ENCODE peak calls at places on chromosomes 6 and 20, in nine cellular contexts. Q, W, K, P, H, N, Z, M and D are unnamed samples. For H3K36me3, the result is how much of the 10 kb centered on the place peaks cover.

GRCh38 chr20:12594410-12595130 is 414.2 kb upstream of the SPTLC3 start:
- DNase-seq in Q (no peak), W (no peak), K (no peak), P (no peak), H (no peak), N (no peak), Z (no peak), M (peak), D (no peak)

GRCh38 chr6:37741757-37742400 is 44.2 kb upstream of the MDGA1 start:
- DNase-seq in Q (peak), W (no peak), K (peak), P (no peak), H (no peak), N (peak), Z (no peak), M (peak), D (no peak)

GRCh38 chr6:87103977-87104601 is 9.2 kb upstream of the CGA start:
- DNase-seq in Q (no peak), W (no peak), K (no peak), P (no peak), H (no peak), N (no peak), Z (no peak), M (no peak), D (no peak)

GRCh38 chr6:169115632-169116031 is 138.0 kb downstream of the THBS2 start:
- DNase-seq in Q (no peak), W (peak), K (no peak), P (no peak), H (no peak), N (no peak), Z (no peak), M (no peak), D (no peak)

GRCh38 chr6:42197574-42198362 is 3.0 kb upstream of the GUCA1B start:
- DNase-seq in Q (peak), W (no peak), K (no peak), P (no peak), H (no peak), N (no peak), Z (no peak), M (no peak), D (no peak)

GRCh38 chr6:32047855-32048766 is 9.9 kb downstream of the CYP21A2 start:
- DNase-seq in Q (peak), W (no peak), K (peak), P (peak), H (peak), N (peak), Z (peak), M (peak), D (peak)

GRCh38 chr20:17571153-17571527 is 1.3 kb downstream of the DSTN start:
- DNase-seq in Q (no peak), W (no peak), K (no peak), P (no peak), H (no peak), N (no peak), Z (no peak), M (no peak), D (no peak)

GRCh38 chr6:111921108-111921507 is 47.9 kb upstream of the FYN start:
- DNase-seq in Q (no peak), W (no peak), K (no peak), P (no peak), H (no peak), N (no peak), Z (no peak), M (no peak), D (no peak)

GRCh38 chr6:110654096-110654820 is 161.0 kb downstream of the CDK19 start:
- DNase-seq in Q (no peak), W (no peak), K (no peak), P (no peak), H (no peak), N (no peak), Z (no peak), M (no peak), D (no peak)

GRCh38 chr6:26300043-26300331 is 65.0 kb upstream of the BTN3A2 start:
- DNase-seq in Q (no peak), W (no peak), K (no peak), P (no peak), H (no peak), N (no peak), Z (no peak), M (no peak), D (no peak)

GRCh38 chr6:158194487-158195280 is 26.5 kb downstream of the GTF2H5 start:
- DNase-seq in Q (no peak), W (no peak), K (no peak), P (no peak), H (no peak), N (no peak), Z (no peak), M (no peak), D (no peak)

GRCh38 chr6:75601608-75602163 is at the start of gene SENP6:
- DNase-seq in Q (peak), W (peak), K (peak), P (peak), H (peak), N (peak), Z (peak), M (peak), D (peak)

GRCh38 chr6:170130771-170131241 is 160.1 kb downstream of the DLL1 start:
- DNase-seq in Q (peak), W (no peak), K (no peak), P (no peak), H (peak), N (no peak), Z (peak), M (no peak), D (no peak)

GRCh38 chr6:90068264-90068663 is 174.0 kb downstream of the GJA10 start:
- DNase-seq in Q (no peak), W (no peak), K (no peak), P (no peak), H (no peak), N (no peak), Z (no peak), M (no peak), D (no peak)

GRCh38 chr6:158686311-158686710 is 36.5 kb downstream of the SYTL3 start:
- DNase-seq in Q (no peak), W (no peak), K (no peak), P (no peak), H (no peak), N (no peak), Z (no peak), M (no peak), D (no peak)

GRCh38 chr20:39310363-39311037 is 348.4 kb downstream of the DHX35 start:
- DNase-seq in Q (no peak), W (no peak), K (no peak), P (no peak), H (no peak), N (no peak), Z (no peak), M (no peak), D (no peak)

GRCh38 chr6:41161851-41162552 is 914 bp downstream of the TREM2 start:
- DNase-seq in Q (no peak), W (peak), K (no peak), P (no peak), H (no peak), N (peak), Z (no peak), M (no peak), D (no peak)

GRCh38 chr6:21187485-21187884 is 406.1 kb upstream of the SOX4 start:
- DNase-seq in Q (no peak), W (no peak), K (no peak), P (no peak), H (no peak), N (no peak), Z (no peak), M (no peak), D (no peak)

GRCh38 chr6:89999154-89999553 is 104.9 kb downstream of the GJA10 start:
- DNase-seq in Q (peak), W (peak), K (peak), P (peak), H (no peak), N (no peak), Z (no peak), M (no peak), D (no peak)

GRCh38 chr20:22584630-22584921 is 204 bp upstream of the FOXA2 start:
- DNase-seq in Q (peak), W (no peak), K (peak), P (no peak), H (no peak), N (peak), Z (no peak), M (no peak), D (no peak)

GRCh38 chr6:40958740-40959139 is 80.3 kb downstream of the UNC5CL start:
- DNase-seq in Q (no peak), W (peak), K (no peak), P (no peak), H (no peak), N (no peak), Z (no peak), M (no peak), D (no peak)

GRCh38 chr6:83884523-83884922 is 25.0 kb downstream of the CYB5R4 start:
- DNase-seq in Q (no peak), W (no peak), K (no peak), P (no peak), H (no peak), N (no peak), Z (no peak), M (peak), D (no peak)

GRCh38 chr6:97322226-97322625 is 39.2 kb upstream of the MMS22L start:
- DNase-seq in Q (no peak), W (no peak), K (no peak), P (no peak), H (no peak), N (no peak), Z (no peak), M (no peak), D (no peak)

GRCh38 chr6:48893048-48893447 is 570.0 kb downstream of the MMUT start:
- DNase-seq in Q (no peak), W (no peak), K (no peak), P (no peak), H (no peak), N (no peak), Z (no peak), M (no peak), D (no peak)

GRCh38 chr6:336159-337114 is 44.1 kb downstream of the DUSP22 start:
- DNase-seq in Q (no peak), W (no peak), K (peak), P (no peak), H (no peak), N (no peak), Z (no peak), M (no peak), D (no peak)

GRCh38 chr6:122610690-122611455 is 668 bp downstream of the PKIB start:
- DNase-seq in Q (peak), W (no peak), K (peak), P (no peak), H (no peak), N (peak), Z (no peak), M (peak), D (no peak)
- H3K27ac ChIP-seq in Q (peak), W (no peak), K (peak), P (no peak), H (no peak), N (no peak), Z (no peak), M (no peak), D (peak)

GRCh38 chr6:7108964-7109836 is 1.4 kb downstream of the RREB1 start:
- DNase-seq in Q (peak), W (peak), K (peak), P (peak), H (peak), N (no peak), Z (peak), M (peak), D (peak)

GRCh38 chr6:7108196-7108963 is 619 bp downstream of the RREB1 start:
- DNase-seq in Q (peak), W (no peak), K (peak), P (peak), H (peak), N (peak), Z (peak), M (peak), D (no peak)

GRCh38 chr6:7106215-7106751 is 1.5 kb upstream of the RREB1 start:
- DNase-seq in Q (no peak), W (no peak), K (no peak), P (no peak), H (no peak), N (no peak), Z (no peak), M (no peak), D (no peak)

GRCh38 chr6:7106752-7107577 is 796 bp upstream of the RREB1 start:
- DNase-seq in Q (no peak), W (no peak), K (peak), P (peak), H (peak), N (peak), Z (no peak), M (no peak), D (peak)

DNA sequence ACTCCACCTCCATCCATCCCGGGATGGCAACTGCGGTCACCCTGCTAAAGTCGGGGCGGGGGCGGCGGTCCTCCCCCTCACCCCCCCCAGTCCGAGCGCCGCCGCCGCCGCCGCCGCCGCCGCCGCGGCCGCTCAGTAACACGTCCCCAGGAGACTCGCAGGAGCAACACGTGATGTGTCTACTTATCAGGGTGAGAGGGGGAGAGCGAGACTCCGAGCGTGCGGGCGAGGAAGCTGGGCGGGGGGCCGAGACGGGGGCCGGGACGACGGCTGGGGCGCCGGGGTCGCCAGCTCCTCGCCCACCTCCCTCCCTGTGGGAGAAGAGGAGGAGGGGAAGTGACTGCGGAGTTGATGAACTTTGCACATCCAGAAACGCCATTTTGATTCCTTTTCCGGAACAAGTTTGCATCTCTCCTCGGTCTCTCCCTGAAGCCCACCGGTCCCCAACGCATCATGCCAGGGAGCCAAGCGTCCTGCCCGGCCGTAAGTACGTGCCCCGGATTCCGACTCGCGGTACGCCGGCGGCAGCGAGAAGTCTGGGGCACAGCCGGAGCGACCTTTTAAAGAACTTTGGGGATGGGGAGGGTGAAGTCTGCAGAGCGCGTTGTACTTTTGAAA is at the start of gene RREB1:
- DNase-seq in Q (peak), W (no peak), K (peak), P (peak), H (peak), N (peak), Z (no peak), M (peak), D (peak)
- TF ChIP-seq EP300 in Q (no peak), W (no peak), K (no peak), P (no peak), H (no peak), N (no peak), Z (no peak), M (peak), D (no peak)

DNA sequence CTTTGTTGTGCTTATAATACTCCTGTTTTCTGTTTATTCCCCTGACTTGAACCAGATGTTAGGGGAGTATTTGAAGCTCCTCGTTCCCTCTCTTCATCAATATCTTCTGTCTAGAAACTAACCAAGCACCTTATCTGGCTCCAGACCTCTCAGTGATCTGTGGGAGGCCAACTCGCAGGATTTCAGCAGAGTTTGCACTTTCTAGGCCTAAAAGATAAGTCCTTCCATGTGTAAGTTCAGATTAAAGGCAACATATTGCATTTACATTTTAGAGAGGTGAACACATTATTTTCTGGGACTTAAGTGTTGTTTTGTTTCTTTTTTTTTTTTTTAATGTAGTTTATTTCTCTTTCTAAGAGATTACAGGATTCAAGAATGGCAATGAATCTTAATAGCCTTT is 139.4 kb upstream of the AKAP12 start:
- DNase-seq in Q (no peak), W (no peak), K (no peak), P (no peak), H (peak), N (no peak), Z (no peak), M (no peak), D (no peak)
- H3K36me3 ChIP-seq in Q (under half), W (under half), K (under half), P (under half), H (under half), N (under half), Z (under half), M (under half), D (under half)

GRCh38 chr20:5734559-5735137 is 15.6 kb upstream of the SHLD1 start:
- DNase-seq in Q (no peak), W (no peak), K (no peak), P (no peak), H (no peak), N (no peak), Z (no peak), M (no peak), D (no peak)
- H3K27ac ChIP-seq in Q (no peak), W (no peak), K (no peak), P (no peak), H (no peak), N (no peak), Z (no peak), M (no peak), D (no peak)

DNA sequence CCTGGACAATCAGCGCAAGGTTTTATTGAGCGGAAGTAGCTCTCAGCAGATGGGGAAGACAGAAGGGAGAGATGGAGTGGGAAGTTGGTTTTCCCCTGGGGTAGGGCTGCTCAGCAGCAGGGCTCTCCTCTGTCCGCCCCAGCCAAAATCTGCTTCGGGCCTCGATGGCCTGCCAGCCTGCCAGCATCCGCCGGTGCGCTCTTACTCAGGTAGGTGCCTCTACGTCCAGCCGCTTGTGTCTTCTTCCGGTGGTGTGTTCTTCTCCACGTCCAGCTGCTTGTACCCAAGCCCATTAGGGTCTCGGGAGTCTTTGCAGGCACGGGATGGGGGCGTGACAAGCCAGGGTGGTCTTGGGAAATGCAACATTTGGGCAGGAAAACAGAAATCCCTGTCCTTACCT is 1340.0 kb upstream of the MAP3K7 start:
- DNase-seq in Q (no peak), W (no peak), K (no peak), P (no peak), H (no peak), N (no peak), Z (no peak), M (no peak), D (no peak)
- TF ChIP-seq EP300 in Q (no peak), W (no peak), K (no peak), P (no peak), H (no peak), N (no peak), Z (no peak), M (no peak), D (no peak)

GRCh38 chr6:24856246-24856599 is 57.5 kb upstream of the ARMH2 start:
- DNase-seq in Q (no peak), W (no peak), K (no peak), P (no peak), H (no peak), N (no peak), Z (no peak), M (no peak), D (no peak)
- H3K36me3 ChIP-seq in Q (under half), W (under half), K (under half), P (under half), H (under half), N (under half), Z (under half), M (under half), D (under half)

GRCh38 chr6:81736428-81736827 is 16.1 kb downstream of the TENT5A start:
- DNase-seq in Q (no peak), W (no peak), K (no peak), P (no peak), H (no peak), N (no peak), Z (no peak), M (no peak), D (no peak)
- H3K27ac ChIP-seq in Q (no peak), W (no peak), K (no peak), P (no peak), H (no peak), N (no peak), Z (no peak), M (no peak), D (no peak)

GRCh38 chr20:9611921-9612320 is 97.5 kb downstream of the LAMP5 start:
- DNase-seq in Q (no peak), W (peak), K (no peak), P (no peak), H (no peak), N (no peak), Z (no peak), M (no peak), D (no peak)

GRCh38 chr20:9613871-9614270 is 99.5 kb downstream of the LAMP5 start:
- DNase-seq in Q (no peak), W (no peak), K (no peak), P (no peak), H (no peak), N (no peak), Z (no peak), M (no peak), D (no peak)

GRCh38 chr20:9610665-9611064 is 96.3 kb downstream of the LAMP5 start:
- DNase-seq in Q (no peak), W (peak), K (no peak), P (no peak), H (no peak), N (no peak), Z (no peak), M (no peak), D (no peak)

GRCh38 chr20:9609892-9610502 is 95.6 kb downstream of the LAMP5 start:
- DNase-seq in Q (peak), W (peak), K (peak), P (no peak), H (no peak), N (peak), Z (no peak), M (peak), D (peak)

DNA sequence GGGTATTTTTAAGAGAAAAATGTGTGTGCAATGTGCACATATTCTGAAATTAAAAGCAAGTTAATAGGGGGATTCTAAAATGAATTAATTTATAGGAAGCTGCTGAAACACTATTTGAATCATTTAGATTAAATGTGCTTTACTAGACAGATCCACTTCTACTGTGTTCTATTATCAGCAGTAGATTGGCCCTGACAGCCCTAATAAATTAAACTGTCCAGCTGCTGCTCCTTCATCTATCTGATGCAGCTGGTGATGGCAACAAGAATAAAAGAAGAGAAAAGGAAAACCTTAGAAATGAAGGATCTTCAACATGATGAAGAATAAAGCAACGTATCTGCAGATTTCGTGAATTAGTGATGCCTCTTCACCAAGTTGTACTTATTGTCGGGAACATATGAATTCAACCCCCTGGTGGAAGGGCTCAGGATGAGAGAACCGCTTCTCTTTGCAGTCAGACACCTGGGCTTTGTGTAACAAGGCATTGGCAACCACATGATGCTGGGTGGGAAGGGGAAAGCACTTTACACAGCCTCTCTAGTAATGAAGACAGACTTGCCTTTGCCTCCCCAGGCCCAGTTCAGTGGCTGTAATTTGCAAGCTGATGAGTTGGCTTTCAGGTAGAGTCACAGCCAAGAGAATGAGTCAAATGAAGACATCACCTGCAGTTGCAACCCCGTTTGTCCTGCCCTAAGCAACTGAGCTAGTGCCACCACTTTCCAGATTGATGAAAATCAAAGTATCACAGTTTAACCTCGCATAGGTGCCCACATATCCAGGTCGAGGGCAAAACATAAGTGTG is 94.5 kb downstream of the LAMP5 start:
- DNase-seq in Q (no peak), W (peak), K (no peak), P (no peak), H (no peak), N (no peak), Z (no peak), M (no peak), D (no peak)
- TF ChIP-seq EP300 in Q (no peak), W (no peak), K (no peak), P (no peak), H (no peak), N (no peak), Z (no peak), M (no peak), D (no peak)